ENCODE peak calls at places on chromosome 3, in eight cellular contexts. N is left ventricle myocardium superior; B is pancreas; X is left lung; R is stimulated activated naive CD8-positive, alpha-beta T cell treated with anti-CD3 and anti-CD28 coated beads, Interleukin-15, Interleukin-2, amounts not matched to agents 100 U/mL and 50 U/mL, for 24 hours; Y is memory B cell; E is heart right ventricle; U is HCT116. F is an unnamed sample.

GRCh38 chr3:38137615-38138346 is 680 bp upstream of the MYD88 start:
- ATAC-seq in N (no peak), B (peak; percentile 22), X (peak; percentile 5), R (no peak), Y (no peak), E (no peak), U (no peak), F (peak; percentile 46)

GRCh38 chr3:112405845-112406244 is 72.9 kb downstream of the CD200 start:
- ATAC-seq in N (no peak), B (no peak), X (no peak), R (peak; percentile 88), Y (peak; percentile 38), E (no peak), U (no peak), F (no peak)

GRCh38 chr3:65230251-65231140 is 542.7 kb upstream of the ADAMTS9 start:
- ATAC-seq in N (no peak), B (no peak), X (no peak), R (no peak), Y (no peak), E (no peak), U (no peak), F (no peak)

GRCh38 chr3:157914882-157915281 is 191.3 kb downstream of the SHOX2 start:
- ATAC-seq in N (no peak), B (no peak), X (no peak), R (no peak), Y (no peak), E (no peak), U (peak; percentile 38), F (no peak)

GRCh38 chr3:88824646-88825303 is 282.6 kb upstream of the EPHA3 start:
- ATAC-seq in N (no peak), B (no peak), X (no peak), R (no peak), Y (no peak), E (no peak), U (no peak), F (no peak)

GRCh38 chr3:167913218-167913902 is 177.8 kb downstream of the SERPINI1 start:
- ATAC-seq in N (peak; percentile 19), B (no peak), X (peak; percentile 65), R (no peak), Y (no peak), E (peak; percentile 54), U (peak; percentile 95), F (peak; percentile 51)

GRCh38 chr3:46141807-46142206 is 66.3 kb downstream of the CCR1 start:
- ATAC-seq in N (peak; percentile 28), B (peak; percentile 40), X (peak; percentile 58), R (no peak), Y (no peak), E (no peak), U (no peak), F (no peak)

GRCh38 chr3:121988146-121988545 is 33.9 kb downstream of the ILDR1 start:
- ATAC-seq in N (no peak), B (no peak), X (no peak), R (peak; percentile 76), Y (no peak), E (no peak), U (no peak), F (no peak)

GRCh38 chr3:129015388-129016105 is 14.4 kb downstream of the EFCC1 start:
- ATAC-seq in N (peak; percentile 44), B (peak; percentile 32), X (peak; percentile 50), R (peak; percentile 53), Y (no peak), E (peak; percentile 74), U (no peak), F (peak; percentile 66)

GRCh38 chr3:184581331-184582210 is 20.0 kb downstream of the EPHB3 start:
- ATAC-seq in N (no peak), B (no peak), X (no peak), R (no peak), Y (no peak), E (no peak), U (no peak), F (no peak)

GRCh38 chr3:106683931-106684330 is 693.3 kb upstream of the CCDC54 start:
- ATAC-seq in N (no peak), B (no peak), X (no peak), R (no peak), Y (no peak), E (no peak), U (no peak), F (no peak)

GRCh38 chr3:128725547-128725931 is 444 bp upstream of the RAB7A start:
- ATAC-seq in N (no peak), B (peak; percentile 1), X (no peak), R (no peak), Y (peak; percentile 59), E (no peak), U (no peak), F (no peak)

GRCh38 chr3:54243262-54243931 is 121.0 kb downstream of the CACNA2D3 start:
- ATAC-seq in N (no peak), B (peak; percentile 76), X (peak; percentile 33), R (no peak), Y (no peak), E (no peak), U (no peak), F (no peak)

F was measured in gastroesophageal sphincter.